ENCODE peak calls at places on chromosomes 1 and 21, in four cellular contexts. Z is A549, U is IMR-90, Q is GM12878. M is an unnamed sample.

GRCh38 chr1:223886516-223886921 is 40.8 kb upstream of the TP53BP2 start:
- DNase-seq in Z (no peak), U (no peak), Q (no peak), M (no peak)

GRCh38 chr1:29689372-29690030 is 453.2 kb downstream of the PTPRU start:
- DNase-seq in Z (no peak), U (no peak), Q (no peak), M (no peak)

GRCh38 chr1:227273557-227273956 is 44.7 kb downstream of the CDC42BPA start:
- DNase-seq in Z (peak), U (peak), Q (no peak), M (peak)

GRCh38 chr1:85344256-85344694 is 67.8 kb upstream of the BCL10 start:
- DNase-seq in Z (peak), U (peak), Q (no peak), M (peak)

GRCh38 chr1:37954316-37954971 is 7.6 kb upstream of the INPP5B start:
- DNase-seq in Z (no peak), U (no peak), Q (no peak), M (no peak)

GRCh38 chr1:2882968-2883696 is 81.6 kb upstream of the TTC34 start:
- DNase-seq in Z (no peak), U (no peak), Q (no peak), M (no peak)

GRCh38 chr1:106937104-106937503 is 119.4 kb upstream of the PRMT6 start:
- DNase-seq in Z (no peak), U (peak), Q (no peak), M (no peak)

GRCh38 chr1:218371927-218372672 is 27.0 kb downstream of the TGFB2 start:
- DNase-seq in Z (no peak), U (peak), Q (no peak), M (no peak)

GRCh38 chr1:167904641-167905040 is 9.3 kb downstream of the ADCY10 start:
- DNase-seq in Z (peak), U (peak), Q (no peak), M (no peak)

GRCh38 chr1:180926164-180926981 is 13.7 kb downstream of the KIAA1614 start:
- DNase-seq in Z (no peak), U (peak), Q (no peak), M (no peak)

GRCh38 chr1:26213335-26213905 is 20.6 kb upstream of the CEP85 start:
- DNase-seq in Z (no peak), U (no peak), Q (no peak), M (no peak)

GRCh38 chr1:113871597-113872113 is at the start of gene PTPN22:
- DNase-seq in Z (no peak), U (peak), Q (peak), M (no peak)

GRCh38 chr1:232578681-232579195 is 51.2 kb downstream of the SIPA1L2 start:
- DNase-seq in Z (no peak), U (no peak), Q (no peak), M (no peak)

GRCh38 chr1:25642710-25643109 is 26.1 kb downstream of the MAN1C1 start:
- DNase-seq in Z (no peak), U (peak), Q (peak), M (no peak)

GRCh38 chr1:243343970-243344749 is 88.3 kb downstream of the SDCCAG8 start:
- DNase-seq in Z (peak), U (peak), Q (peak), M (peak)

GRCh38 chr21:21387891-21388290 is 389.7 kb downstream of the NCAM2 start:
- DNase-seq in Z (no peak), U (no peak), Q (no peak), M (no peak)

GRCh38 chr1:201253906-201254624 is 29.2 kb upstream of the PKP1 start:
- DNase-seq in Z (no peak), U (no peak), Q (no peak), M (no peak)

GRCh38 chr21:35396655-35397054 is 347.6 kb upstream of the RUNX1 start:
- DNase-seq in Z (no peak), U (no peak), Q (no peak), M (no peak)

GRCh38 chr1:70048336-70048735 is 157.0 kb downstream of the LRRC40 start:
- DNase-seq in Z (no peak), U (peak), Q (no peak), M (no peak)

GRCh38 chr1:7043232-7043549 is 257.9 kb downstream of the CAMTA1 start:
- DNase-seq in Z (no peak), U (no peak), Q (no peak), M (no peak)

GRCh38 chr1:190708418-190709057 is 230.9 kb upstream of the BRINP3 start:
- DNase-seq in Z (no peak), U (no peak), Q (no peak), M (no peak)

GRCh38 chr1:18324246-18324645 is 156.5 kb upstream of the KLHDC7A start:
- DNase-seq in Z (no peak), U (no peak), Q (no peak), M (peak)

GRCh38 chr1:212167098-212167497 is 118.1 kb upstream of the PPP2R5A start:
- DNase-seq in Z (no peak), U (peak), Q (no peak), M (peak)

GRCh38 chr21:38326899-38327298 is 70.1 kb downstream of the KCNJ15 start:
- DNase-seq in Z (no peak), U (no peak), Q (no peak), M (no peak)

GRCh38 chr1:227805606-227806197 is 9.8 kb upstream of the PRSS38 start:
- DNase-seq in Z (peak), U (peak), Q (no peak), M (no peak)

GRCh38 chr1:154768456-154769125 is 101.5 kb downstream of the KCNN3 start:
- DNase-seq in Z (no peak), U (no peak), Q (no peak), M (no peak)

GRCh38 chr1:221708076-221708571 is 33.8 kb downstream of the DUSP10 start:
- DNase-seq in Z (no peak), U (no peak), Q (peak), M (peak)

GRCh38 chr1:186424539-186424938 is 36.4 kb downstream of the PDC start:
- DNase-seq in Z (no peak), U (no peak), Q (no peak), M (no peak)

GRCh38 chr1:165871311-165872067 is 44.1 kb downstream of the UCK2 start:
- DNase-seq in Z (peak), U (peak), Q (peak), M (peak)

GRCh38 chr1:40664791-40665190 is 691 bp downstream of the RIMS3 start:
- DNase-seq in Z (no peak), U (no peak), Q (no peak), M (no peak)

GRCh38 chr1:228093050-228093906 is 9.8 kb downstream of the C1orf35 start:
- DNase-seq in Z (no peak), U (no peak), Q (no peak), M (no peak)

GRCh38 chr1:231187556-231187955 is 25.7 kb downstream of the TRIM67 start:
- DNase-seq in Z (no peak), U (no peak), Q (no peak), M (no peak)
- H3K27ac ChIP-seq in Z (peak), U (no peak), Q (no peak), M (no peak)

GRCh38 chr21:45169001-45169400 is 94.6 kb downstream of the ADARB1 start:
- DNase-seq in Z (no peak), U (no peak), Q (no peak), M (no peak)
- TF ChIP-seq ELK1 in Z (no peak), U (no peak), Q (no peak), M (no peak)

GRCh38 chr1:41727749-41728115 is 191.0 kb downstream of the HIVEP3 start:
- DNase-seq in Z (no peak), U (no peak), Q (no peak), M (no peak)
- H3K27ac ChIP-seq in Z (no peak), U (no peak), Q (peak), M (no peak)

DNA sequence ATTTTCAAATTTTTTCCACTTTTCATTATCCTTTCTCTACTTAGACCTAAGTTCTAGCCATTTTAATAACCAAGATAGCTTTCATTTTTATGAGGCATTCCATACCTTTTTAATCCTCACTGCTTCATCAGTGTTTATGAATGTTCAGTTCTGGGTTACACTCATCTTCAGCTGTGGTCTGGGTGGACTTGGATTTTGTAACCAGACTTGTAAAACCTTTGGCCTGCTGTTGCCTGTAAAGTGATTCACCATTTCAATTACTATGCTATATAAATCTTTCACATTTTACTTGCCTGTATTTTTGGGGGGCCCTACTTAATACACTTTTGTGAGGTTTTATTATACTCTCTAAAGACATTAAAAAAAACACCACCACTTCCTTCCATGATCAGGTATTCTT is 46.2 kb downstream of the USP25 start:
- DNase-seq in Z (no peak), U (peak), Q (no peak), M (no peak)
- TF ChIP-seq ELK1 in Z (no peak), U (no peak), Q (no peak), M (no peak)

DNA sequence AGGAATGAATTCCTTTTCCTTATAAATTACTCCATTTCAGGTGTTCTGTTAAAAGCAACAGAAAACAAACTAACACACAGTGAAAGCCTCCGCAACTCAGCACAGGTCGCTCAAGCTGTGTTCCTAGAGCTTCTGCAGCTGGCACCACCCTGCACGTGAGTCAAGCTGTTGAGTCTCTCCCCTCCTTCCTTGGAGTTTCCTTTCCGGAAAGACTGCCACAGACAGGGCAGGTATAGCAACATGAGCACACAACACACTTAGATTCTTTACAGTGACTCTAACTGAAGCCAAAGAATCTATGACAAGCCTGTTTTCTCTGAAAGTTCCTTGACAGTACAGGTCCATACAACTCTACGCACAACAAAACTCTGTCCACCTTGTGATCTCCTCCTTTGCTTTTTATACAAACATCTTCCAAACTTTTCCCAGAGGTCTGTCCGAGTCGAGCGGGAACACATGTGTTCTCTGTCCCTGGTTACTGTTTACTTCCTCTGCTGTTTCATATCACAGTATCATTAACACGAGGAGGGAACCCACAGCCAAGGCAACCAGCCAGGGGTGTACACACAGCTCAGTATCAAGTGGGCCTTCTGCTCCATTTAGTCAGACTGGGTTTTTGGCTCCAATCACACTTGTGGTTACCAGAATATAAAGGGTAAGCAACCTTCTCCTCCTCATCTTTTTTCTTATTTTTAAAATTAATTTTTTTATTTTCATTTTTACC is 38.7 kb upstream of the DESI2 start:
- DNase-seq in Z (no peak), U (no peak), Q (no peak), M (no peak)
- H3K27ac ChIP-seq in Z (no peak), U (no peak), Q (no peak), M (no peak)